ENCODE peak calls at places on chromosomes 1 and 21, in four cellular contexts. G is WTC11, J is HepG2, Y is K562. N is an unnamed sample.

GRCh38 chr1:44780583-44781121 is 5.3 kb downstream of the RPS8 start:
- DNase-seq in G (no peak), J (no peak), Y (no peak), N (no peak)

GRCh38 chr1:94602312-94602711 is 60.8 kb upstream of the F3 start:
- DNase-seq in G (no peak), J (no peak), Y (no peak), N (no peak)

GRCh38 chr1:85307987-85308836 is 31.8 kb upstream of the BCL10 start:
- DNase-seq in G (peak; percentile 95), J (peak; percentile 70), Y (peak; percentile 72), N (peak; percentile 84)

GRCh38 chr21:37061926-37062591 is 10.8 kb downstream of the PIGP start:
- DNase-seq in G (no peak), J (peak; percentile 56), Y (no peak), N (no peak)

GRCh38 chr1:31798433-31799195 is 17.2 kb downstream of the SPOCD1 start:
- DNase-seq in G (no peak), J (peak; percentile 16), Y (no peak), N (peak; percentile 35)

GRCh38 chr21:40120944-40121575 is 253.8 kb downstream of the PCP4 start:
- DNase-seq in G (no peak), J (peak; percentile 2), Y (peak; percentile 36), N (peak; percentile 11)

GRCh38 chr1:35174225-35174540 is 18.8 kb downstream of the SFPQ start:
- DNase-seq in G (no peak), J (no peak), Y (no peak), N (no peak)

GRCh38 chr1:186513526-186513925 is 52.6 kb upstream of the PDC start:
- DNase-seq in G (no peak), J (no peak), Y (no peak), N (no peak)

GRCh38 chr1:112594208-112594876 is 24.6 kb downstream of the ST7L start:
- DNase-seq in G (no peak), J (no peak), Y (no peak), N (no peak)

GRCh38 chr1:6960291-6960758 is 175.1 kb downstream of the CAMTA1 start:
- DNase-seq in G (no peak), J (no peak), Y (no peak), N (no peak)

GRCh38 chr1:155648207-155649147 is 38.5 kb downstream of the MSTO1 start:
- DNase-seq in G (no peak), J (peak; percentile 83), Y (no peak), N (peak; percentile 87)

GRCh38 chr1:41386190-41386518 is 24.9 kb downstream of the FOXO6 start:
- DNase-seq in G (no peak), J (no peak), Y (no peak), N (no peak)

GRCh38 chr1:24745711-24746582 is 700 bp downstream of the CLIC4 start:
- DNase-seq in G (no peak), J (no peak), Y (peak; percentile 71), N (no peak)

GRCh38 chr1:94324168-94324544 is 86.8 kb upstream of the ARHGAP29 start:
- DNase-seq in G (no peak), J (no peak), Y (no peak), N (no peak)

GRCh38 chr1:175278236-175278635 is 85.7 kb upstream of the KIAA0040 start:
- DNase-seq in G (no peak), J (no peak), Y (no peak), N (no peak)

GRCh38 chr1:209190591-209191241 is 392.8 kb upstream of the CAMK1G start:
- DNase-seq in G (peak; percentile 86), J (peak; percentile 18), Y (peak; percentile 21), N (peak; percentile 16)

GRCh38 chr1:188367669-188368068 is 1538.9 kb downstream of the PLA2G4A start:
- DNase-seq in G (no peak), J (no peak), Y (no peak), N (peak; percentile 23)

GRCh38 chr1:169390303-169390702 is 22.3 kb downstream of the BLZF1 start:
- DNase-seq in G (no peak), J (no peak), Y (no peak), N (no peak)

GRCh38 chr1:45659222-45659621 is 27.1 kb downstream of the GPBP1L1 start:
- DNase-seq in G (no peak), J (no peak), Y (no peak), N (no peak)

GRCh38 chr1:78691995-78692747 is 42.5 kb downstream of the IFI44 start:
- DNase-seq in G (no peak), J (no peak), Y (no peak), N (peak; percentile 2)

GRCh38 chr1:52662645-52663313 is 29.8 kb downstream of the SHISAL2A start:
- DNase-seq in G (peak; percentile 72), J (peak; percentile 57), Y (no peak), N (peak; percentile 55)
- TF ChIP-seq NR3C1 in G (no peak), J (no peak), Y (no peak), N (no peak)

DNA sequence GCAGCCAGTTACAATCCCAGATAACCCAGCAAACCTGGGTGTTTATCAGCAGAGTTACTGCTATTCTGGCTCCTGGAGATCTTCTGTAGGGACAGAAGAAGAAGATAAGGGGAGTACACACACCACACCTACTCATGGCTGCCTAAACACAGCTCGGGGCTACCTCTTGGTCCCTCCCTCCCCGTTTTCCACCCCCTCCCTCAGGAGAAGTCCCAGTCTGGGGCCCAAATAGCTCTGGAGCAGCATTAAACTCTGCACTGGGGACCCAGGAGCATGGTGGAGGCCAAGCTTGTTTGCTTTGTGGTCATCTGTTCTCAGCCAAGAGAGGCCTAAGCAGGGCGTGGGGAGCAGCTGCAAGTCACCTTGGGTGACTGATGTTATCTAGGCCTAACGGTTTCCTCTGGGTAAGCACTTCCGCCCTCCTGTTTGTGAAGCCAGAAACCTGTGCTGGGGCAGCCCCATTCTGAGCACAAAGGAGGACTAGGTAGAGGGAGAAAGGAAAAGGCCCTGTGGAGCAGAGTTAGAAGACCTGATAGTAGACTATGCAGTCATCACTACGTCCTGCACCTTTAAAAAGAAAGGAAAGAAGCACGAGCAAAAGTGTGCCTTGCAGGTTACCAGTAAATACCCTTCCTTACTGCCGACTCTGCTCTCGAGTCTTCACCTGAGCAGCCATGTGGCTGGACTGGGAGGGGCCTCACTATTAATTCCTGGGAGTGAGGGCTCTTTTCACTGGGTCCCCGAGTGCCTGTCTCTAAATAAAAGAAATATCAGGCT is 2.0 kb upstream of the RCSD1 start:
- DNase-seq in G (no peak), J (peak; percentile 48), Y (peak; percentile 92), N (no peak)
- TF ChIP-seq NR3C1 in G (no peak), J (no peak), Y (no peak), N (no peak)

DNA sequence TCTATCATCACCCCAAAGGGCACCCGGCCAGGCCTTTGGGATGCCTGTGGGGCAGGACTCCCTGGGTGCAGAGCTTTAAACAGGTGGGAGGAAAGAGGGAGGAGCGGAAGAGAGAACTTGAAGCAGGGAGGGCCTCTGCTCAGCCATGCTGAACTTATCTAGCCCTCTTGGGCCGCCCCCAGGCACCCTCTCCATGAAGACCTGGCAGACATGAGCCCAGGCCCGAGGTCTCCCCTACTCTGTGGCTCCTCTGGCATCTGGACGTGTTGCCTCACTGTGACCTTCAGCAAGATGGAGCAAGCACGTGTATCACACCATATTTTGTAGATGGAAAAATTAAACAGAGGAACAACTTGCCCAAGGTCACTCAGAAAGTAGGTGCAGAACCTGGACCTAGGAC is 711.4 kb downstream of the MATN1 start:
- DNase-seq in G (no peak), J (no peak), Y (no peak), N (no peak)
- TF ChIP-seq NR3C1 in G (no peak), J (no peak), Y (no peak), N (no peak)

GRCh38 chr1:83996621-83997020 is 2.3 kb downstream of the TTLL7 start:
- DNase-seq in G (no peak), J (no peak), Y (no peak), N (no peak)
- TF ChIP-seq NR3C1 in G (no peak), J (no peak), Y (no peak), N (no peak)

GRCh38 chr1:217482356-217483102 is 148.4 kb downstream of the GPATCH2 start:
- DNase-seq in G (no peak), J (no peak), Y (no peak), N (peak; percentile 31)
- TF ChIP-seq NR3C1 in G (no peak), J (no peak), Y (no peak), N (no peak)

GRCh38 chr1:218752126-218752525 is 407.0 kb downstream of the TGFB2 start:
- DNase-seq in G (no peak), J (no peak), Y (no peak), N (no peak)
- TF ChIP-seq NR3C1 in G (no peak), J (no peak), Y (no peak), N (no peak)

N was measured in A549.